ENCODE peak calls at places on chromosomes 2 and 18, in five cellular contexts. V, N, H, R and L are unnamed samples. For H3K4me1, the result is how much of the 10 kb centered on the place peaks cover.

GRCh38 chr2:45046786-45047185 is 37.5 kb upstream of the SIX2 start:
- DNase-seq in R (no peak), H (no peak), N (no peak), V (no peak), L (no peak)

GRCh38 chr2:182649316-182649715 is 66.7 kb upstream of the DNAJC10 start:
- DNase-seq in R (peak), N (no peak), H (peak), V (peak), L (peak)

GRCh38 chr2:96135171-96135570 is 3.1 kb downstream of the ASTL start:
- DNase-seq in N (no peak), V (no peak), R (no peak), H (no peak), L (no peak)

GRCh38 chr2:112065486-112065885 is 10.4 kb downstream of the TMEM87B start:
- DNase-seq in V (no peak), R (no peak), H (no peak), N (no peak), L (no peak)

GRCh38 chr2:138421971-138422335 is 79.6 kb upstream of the SPOPL start:
- DNase-seq in N (peak), V (no peak), R (peak), H (no peak), L (no peak)

GRCh38 chr2:7118606-7119503 is 201.6 kb downstream of the RNF144A start:
- DNase-seq in N (no peak), H (peak), R (peak), V (no peak), L (peak)

GRCh38 chr2:189213226-189213625 is 33.7 kb upstream of the COL5A2 start:
- DNase-seq in V (no peak), R (no peak), H (no peak), N (no peak), L (no peak)

GRCh38 chr2:10004836-10005235 is 38.5 kb upstream of the KLF11 start:
- DNase-seq in R (no peak), H (no peak), V (no peak), N (no peak), L (no peak)

GRCh38 chr2:70965506-70965905 is 12.9 kb upstream of the ANKRD53 start:
- DNase-seq in H (no peak), V (no peak), N (no peak), R (no peak), L (no peak)

GRCh38 chr18:1018211-1018651 is 113.6 kb downstream of the ADCYAP1 start:
- DNase-seq in N (no peak), R (no peak), H (no peak), V (no peak), L (no peak)

GRCh38 chr2:207394203-207394741 is 135.5 kb upstream of the CREB1 start:
- DNase-seq in R (peak), V (no peak), H (no peak), N (no peak), L (no peak)

GRCh38 chr2:135948642-135949355 is 36.6 kb downstream of the DARS1 start:
- DNase-seq in H (no peak), N (peak), R (peak), V (no peak), L (no peak)

GRCh38 chr18:74784791-74785190 is 187.1 kb downstream of the ZNF407 start:
- DNase-seq in H (no peak), V (no peak), R (no peak), N (no peak), L (no peak)

GRCh38 chr2:157840568-157841156 is 35.5 kb downstream of the ACVR1 start:
- DNase-seq in V (peak), N (no peak), R (no peak), H (no peak), L (no peak)

GRCh38 chr2:121006783-121007489 is 271.3 kb downstream of the GLI2 start:
- DNase-seq in N (no peak), H (no peak), V (no peak), R (no peak), L (no peak)

GRCh38 chr2:37324786-37325624 is at the start of gene PRKD3:
- DNase-seq in N (no peak), V (peak), R (peak), H (peak), L (peak)

GRCh38 chr2:183179156-183179555 is 54.9 kb downstream of the NUP35 start:
- DNase-seq in R (no peak), H (no peak), N (no peak), V (no peak), L (no peak)

GRCh38 chr2:165185633-165186032 is 18.2 kb downstream of the SCN3A start:
- DNase-seq in N (no peak), V (no peak), R (no peak), H (no peak), L (no peak)

GRCh38 chr2:212520340-212520739 is 18.3 kb downstream of the ERBB4 start:
- DNase-seq in N (peak), V (peak), R (peak), H (peak), L (peak)

GRCh38 chr18:44725300-44726096 is 44.8 kb downstream of the SETBP1 start:
- DNase-seq in R (no peak), N (no peak), V (no peak), H (no peak), L (no peak)

GRCh38 chr2:106581755-106582430 is 94.7 kb downstream of the CD8B2 start:
- DNase-seq in H (peak), N (no peak), R (peak), V (peak), L (peak)

GRCh38 chr18:14922031-14922430 is 174.1 kb downstream of the ANKRD30B start:
- DNase-seq in H (no peak), R (no peak), N (no peak), V (no peak), L (no peak)

GRCh38 chr2:235066895-235067294 is 115.1 kb downstream of the SH3BP4 start:
- DNase-seq in V (no peak), H (no peak), N (no peak), R (no peak), L (no peak)

GRCh38 chr2:39837856-39838453 is 58.9 kb upstream of the THUMPD2 start:
- DNase-seq in H (peak), R (peak), V (peak), N (peak), L (peak)

GRCh38 chr2:150097891-150098595 is 389.4 kb downstream of the RND3 start:
- DNase-seq in H (no peak), N (no peak), R (peak), V (no peak), L (no peak)

GRCh38 chr2:239368321-239368720 is 32.5 kb downstream of the HDAC4 start:
- DNase-seq in R (no peak), H (no peak), V (no peak), N (no peak), L (no peak)
- H3K4me1 ChIP-seq in R (under half), H (under half), V (under half), N (under half), L (under half)

GRCh38 chr2:205438241-205438640 is 244.1 kb upstream of the NRP2 start:
- DNase-seq in R (no peak), V (no peak), H (no peak), N (no peak), L (no peak)

GRCh38 chr2:205439621-205440020 is 242.7 kb upstream of the NRP2 start:
- DNase-seq in N (no peak), V (no peak), R (no peak), H (no peak), L (no peak)

GRCh38 chr2:205435970-205436369 is 246.3 kb upstream of the NRP2 start:
- DNase-seq in H (no peak), R (no peak), V (no peak), N (no peak), L (no peak)
- TF ChIP-seq REST in H (no peak), R (no peak), V (no peak), N (no peak), L (no peak)

DNA sequence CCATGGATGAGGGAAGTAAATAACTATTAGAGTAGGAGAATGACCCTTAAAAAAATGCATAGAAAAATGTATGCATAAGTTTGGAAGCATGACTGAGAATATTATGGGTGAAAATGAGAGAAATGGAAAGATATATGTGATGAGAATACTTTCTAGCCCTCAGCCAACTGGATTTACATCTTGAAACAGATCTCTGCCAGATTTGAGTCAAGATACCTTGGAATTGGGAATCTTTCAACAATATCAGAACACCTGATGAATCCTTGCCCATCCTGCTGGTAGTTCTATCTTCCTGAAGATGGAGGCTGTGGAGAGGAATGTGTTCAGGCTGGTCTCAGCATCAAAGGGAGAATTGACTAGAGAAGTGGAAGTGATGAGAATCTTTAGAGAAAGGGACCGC is 5.8 kb downstream of the TET3 start:
- DNase-seq in H (no peak), N (no peak), R (no peak), V (no peak), L (no peak)
- H3K4me1 ChIP-seq in H (under half), N (under half), R (under half), V (half or more), L (under half)

GRCh38 chr2:15657759-15658158 is 66.1 kb downstream of the DDX1 start:
- DNase-seq in R (no peak), H (no peak), N (no peak), V (no peak), L (no peak)
- TF ChIP-seq REST in R (no peak), H (no peak), N (no peak), V (no peak), L (no peak)

DNA sequence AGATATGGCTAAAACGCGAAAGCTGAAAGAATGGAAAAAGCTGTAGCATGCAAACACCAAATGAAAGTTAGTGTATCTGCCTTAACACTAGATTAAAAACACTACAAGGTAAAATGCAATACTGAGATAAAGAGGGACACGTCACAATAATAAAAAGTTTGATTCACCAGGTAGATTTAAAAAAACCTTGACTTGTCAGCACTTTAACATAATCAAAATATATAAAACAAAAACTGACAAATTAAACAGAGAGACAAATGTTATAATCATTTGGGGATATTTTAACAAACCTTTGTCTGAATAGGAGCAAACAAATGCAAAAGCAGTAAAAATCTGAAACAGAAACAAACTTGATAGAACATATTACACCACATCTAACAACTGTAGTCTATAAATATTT is 18.3 kb downstream of the TLK1 start:
- DNase-seq in V (no peak), N (no peak), H (no peak), R (no peak), L (no peak)
- H3K4me1 ChIP-seq in V (half or more), N (under half), H (under half), R (under half), L (under half)

DNA sequence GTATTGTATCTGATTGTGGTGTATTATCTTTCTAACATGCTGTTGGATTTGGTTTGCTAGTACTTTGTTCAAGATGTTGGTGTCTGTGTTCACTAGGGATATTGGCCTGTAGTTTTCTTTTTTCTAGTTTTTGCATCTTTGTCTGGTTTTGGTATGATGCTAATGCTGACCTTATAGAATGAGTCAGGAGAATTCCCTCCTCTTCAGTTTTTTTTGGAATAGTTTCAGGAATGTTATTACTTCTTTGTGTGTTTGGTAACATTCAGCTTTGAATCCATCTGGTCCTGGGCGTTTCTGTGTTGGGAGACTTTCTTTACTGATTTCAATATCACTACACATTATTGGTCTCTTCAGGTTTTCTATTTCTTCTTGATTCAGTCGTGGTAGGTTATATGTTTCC is 124.2 kb upstream of the EPB41L5 start:
- DNase-seq in N (no peak), R (no peak), H (no peak), V (no peak), L (no peak)
- TF ChIP-seq REST in N (no peak), R (no peak), H (no peak), V (no peak), L (no peak)

DNA sequence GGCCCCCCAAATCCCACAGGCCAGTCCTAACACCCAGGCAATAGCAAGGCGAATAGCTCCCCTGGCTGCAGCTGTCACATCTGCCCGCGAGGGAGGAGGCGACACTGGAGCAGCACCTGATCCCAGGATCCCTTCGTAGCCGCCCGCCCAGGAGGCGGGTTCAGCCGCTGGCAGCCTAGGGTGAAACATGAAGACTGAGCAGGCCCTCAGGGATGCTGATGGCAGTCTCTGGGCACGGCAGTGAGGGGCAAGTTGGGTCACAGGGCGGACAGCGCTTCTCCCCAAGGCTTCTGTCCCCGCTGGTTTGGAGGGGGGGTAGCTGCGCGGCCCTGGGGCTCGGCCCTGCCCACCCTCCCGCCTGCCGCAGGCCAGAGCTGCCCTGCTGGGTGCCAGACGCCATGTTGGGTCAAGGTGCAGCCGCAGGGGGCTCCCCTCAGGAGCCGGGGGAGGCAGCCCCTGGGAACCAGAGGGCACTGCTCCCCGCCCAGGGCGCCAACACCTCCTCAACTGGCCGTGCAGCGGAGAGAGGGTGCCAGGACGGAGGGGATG is 1.9 kb downstream of the DNMT3A start:
- DNase-seq in R (no peak), N (no peak), H (no peak), V (peak), L (peak)
- H3K4me1 ChIP-seq in R (under half), N (under half), H (half or more), V (under half), L (under half)

GRCh38 chr2:50535971-50536759 is 495.8 kb downstream of the NRXN1 start:
- DNase-seq in N (no peak), V (peak), R (peak), H (peak), L (peak)
- TF ChIP-seq REST in N (no peak), V (no peak), R (no peak), H (no peak), L (no peak)